ENCODE peak calls at places on chromosomes 13 and 19, in seven cellular contexts. W is cortex of kidney, S is fibroblast of the aortic adventitia, J is amniotic stem cell, R is lower leg skin, Q is WTC11, G is frontal cortex. A is an unnamed sample.

GRCh38 chr13:77267362-77267761 is 59.5 kb downstream of the MYCBP2 start:
- DNase-seq in W (no peak), S (peak; percentile 44), J (no peak), R (no peak), Q (no peak), G (no peak), A (peak; percentile 64)

GRCh38 chr19:29537181-29537580 is 11.4 kb downstream of the VSTM2B start:
- DNase-seq in W (no peak), S (no peak), J (no peak), R (no peak), Q (no peak), G (no peak), A (no peak)

GRCh38 chr13:107576430-107576829 is 638.9 kb downstream of the LIG4 start:
- DNase-seq in W (no peak), S (no peak), J (no peak), R (no peak), Q (no peak), G (no peak), A (no peak)

GRCh38 chr13:72637561-72637960 is 89.9 kb downstream of the MZT1 start:
- DNase-seq in W (no peak), S (no peak), J (no peak), R (no peak), Q (no peak), G (no peak), A (no peak)

GRCh38 chr19:5957132-5957531 is 20.8 kb downstream of the RANBP3 start:
- DNase-seq in W (no peak), S (no peak), J (no peak), R (no peak), Q (no peak), G (no peak), A (peak; percentile 37)

GRCh38 chr19:13974073-13974472 is 21.8 kb downstream of the DCAF15 start:
- DNase-seq in W (no peak), S (no peak), J (no peak), R (peak; percentile 52), Q (peak; percentile 84), G (no peak), A (no peak)

GRCh38 chr19:5436101-5436947 is 18.9 kb upstream of the ZNRF4 start:
- DNase-seq in W (no peak), S (peak; percentile 44), J (peak; percentile 25), R (no peak), Q (peak; percentile 93), G (no peak), A (peak; percentile 16)

GRCh38 chr19:41993612-41994483 is at the start of gene ATP1A3:
- DNase-seq in W (no peak), S (peak; percentile 38), J (no peak), R (no peak), Q (peak; percentile 79), G (peak; percentile 86), A (peak; percentile 27)

GRCh38 chr19:36009220-36009619 is 607 bp upstream of the SYNE4 start:
- DNase-seq in W (no peak), S (peak; percentile 46), J (no peak), R (no peak), Q (peak; percentile 74), G (peak; percentile 69), A (peak; percentile 54)

GRCh38 chr19:53183146-53183545 is 10.0 kb downstream of the ZNF665 start:
- DNase-seq in W (no peak), S (no peak), J (no peak), R (no peak), Q (no peak), G (no peak), A (peak; percentile 38)

GRCh38 chr13:44199627-44200207 is 173.9 kb upstream of the SERP2 start:
- DNase-seq in W (no peak), S (no peak), J (no peak), R (no peak), Q (no peak), G (no peak), A (no peak)

GRCh38 chr13:95656386-95657015 is 12.0 kb upstream of the DZIP1 start:
- DNase-seq in W (no peak), S (no peak), J (no peak), R (no peak), Q (no peak), G (no peak), A (no peak)

GRCh38 chr13:25493930-25494707 is 122.3 kb downstream of the ATP8A2 start:
- DNase-seq in W (no peak), S (no peak), J (no peak), R (no peak), Q (no peak), G (no peak), A (no peak)

GRCh38 chr13:97359181-97360057 is 74.5 kb upstream of the RAP2A start:
- DNase-seq in W (no peak), S (peak; percentile 86), J (peak; percentile 40), R (peak; percentile 71), Q (peak; percentile 40), G (no peak), A (peak; percentile 85)

GRCh38 chr19:15915109-15915508 is 17.2 kb upstream of the CYP4F2 start:
- DNase-seq in W (no peak), S (no peak), J (no peak), R (no peak), Q (no peak), G (no peak), A (no peak)

GRCh38 chr19:1227655-1228054 is 10.2 kb downstream of the CBARP start:
- DNase-seq in W (no peak), S (no peak), J (no peak), R (no peak), Q (no peak), G (no peak), A (peak; percentile 38)

GRCh38 chr13:20607015-20607414 is 40.1 kb downstream of the IFT88 start:
- DNase-seq in W (no peak), S (no peak), J (no peak), R (no peak), Q (no peak), G (no peak), A (no peak)

GRCh38 chr19:7505288-7505681 is 10.6 kb upstream of the ZNF358 start:
- DNase-seq in W (no peak), S (no peak), J (no peak), R (no peak), Q (peak; percentile 45), G (no peak), A (no peak)

GRCh38 chr13:97660488-97661086 is 226.6 kb downstream of the RAP2A start:
- DNase-seq in W (no peak), S (no peak), J (no peak), R (no peak), Q (no peak), G (no peak), A (no peak)

GRCh38 chr19:2013683-2013961 is 1.9 kb downstream of the BTBD2 start:
- DNase-seq in W (no peak), S (no peak), J (no peak), R (no peak), Q (no peak), G (no peak), A (no peak)

A was measured in fibroblast of mammary gland.